ENCODE peak calls at places on chromosome 18, in ten cellular contexts. W is CD4-positive, alpha-beta memory T cell; O is GM23338; G is tibial artery; R is OCI-LY7; V is body of pancreas; Z is bronchial epithelial cell; A is mesendoderm; P is IMR-90; D is fibroblast of villous mesenchyme. U is an unnamed sample.

GRCh38 chr18:25832008-25832604 is 258.3 kb downstream of the SS18 start:
- DNase-seq in G (peak; percentile 38), D (peak; percentile 56), Z (peak; percentile 3), V (peak; percentile 18), O (peak; percentile 80), R (peak; percentile 55), A (peak; percentile 61), W (no peak), P (peak; percentile 61), U (no peak)

GRCh38 chr18:55265916-55266488 is 306.7 kb upstream of the CCDC68 start:
- DNase-seq in W (no peak), A (peak; percentile 47), Z (peak; percentile 56), P (peak; percentile 27), R (no peak), D (peak; percentile 73), V (no peak), O (no peak), G (no peak), U (no peak)

GRCh38 chr18:9743200-9744016 is 35.3 kb downstream of the RAB31 start:
- DNase-seq in O (peak; percentile 32), G (no peak), Z (peak; percentile 99), W (no peak), D (peak; percentile 96), V (no peak), A (peak; percentile 94), P (peak; percentile 98), R (no peak), U (no peak)

GRCh38 chr18:3012306-3012919 is 531 bp downstream of the LPIN2 start:
- DNase-seq in O (peak; percentile 67), A (peak; percentile 33), G (peak; percentile 41), R (peak; percentile 49), D (peak; percentile 42), Z (no peak), P (peak; percentile 20), W (peak; percentile 59), V (peak; percentile 53), U (no peak)

GRCh38 chr18:39841133-39842041 is 2113.6 kb upstream of the PIK3C3 start:
- DNase-seq in W (no peak), A (peak; percentile 88), O (peak; percentile 90), Z (peak; percentile 39), G (no peak), D (peak; percentile 69), V (peak; percentile 26), R (no peak), P (peak; percentile 50), U (no peak)

GRCh38 chr18:8659609-8660242 is 45.6 kb upstream of the MTCL1 start:
- DNase-seq in G (no peak), A (no peak), D (no peak), O (no peak), V (no peak), P (no peak), W (no peak), Z (no peak), R (no peak), U (no peak)

GRCh38 chr18:26429535-26429934 is 118.8 kb downstream of the KCTD1 start:
- DNase-seq in Z (peak; percentile 88), G (no peak), R (no peak), W (no peak), A (peak; percentile 48), O (peak; percentile 37), D (peak; percentile 82), P (peak; percentile 88), V (no peak), U (no peak)

GRCh38 chr18:24600076-24600654 is 139.7 kb downstream of the HRH4 start:
- DNase-seq in A (peak; percentile 63), V (peak; percentile 15), P (peak; percentile 75), W (peak; percentile 4), R (peak; percentile 66), Z (peak; percentile 42), D (peak; percentile 64), O (peak; percentile 84), G (no peak), U (peak; percentile 11)

GRCh38 chr18:79914614-79915160 is 36.8 kb downstream of the SLC66A2 start:
- DNase-seq in A (no peak), W (no peak), R (no peak), P (no peak), G (no peak), V (no peak), D (no peak), Z (no peak), O (no peak), U (no peak)

GRCh38 chr18:54995421-54995820 is 36.2 kb upstream of the CCDC68 start:
- DNase-seq in R (no peak), P (no peak), Z (no peak), A (no peak), G (no peak), D (no peak), O (no peak), W (no peak), V (no peak), U (no peak)

GRCh38 chr18:46042571-46043123 is 29.4 kb downstream of the PSTPIP2 start:
- DNase-seq in V (no peak), Z (peak; percentile 43), O (peak; percentile 19), P (peak; percentile 52), D (peak; percentile 52), R (no peak), A (peak; percentile 36), W (no peak), G (no peak), U (peak; percentile 79)

GRCh38 chr18:12837747-12838146 is 46.3 kb downstream of the PTPN2 start:
- DNase-seq in G (no peak), R (no peak), P (peak; percentile 47), W (no peak), V (no peak), D (peak; percentile 76), O (no peak), A (no peak), Z (no peak), U (no peak)
- H3K4me3 ChIP-seq in G (no peak overlapping the region), R (no peak overlapping the region), P (no peak overlapping the region), W (no peak overlapping the region), V (no peak overlapping the region), D (peak overlapping the region; percentile 7), O (no peak overlapping the region), A (no peak overlapping the region), Z (no peak overlapping the region), U (no peak overlapping the region)

GRCh38 chr18:23106575-23106974 is 28.7 kb upstream of the CABLES1 start:
- DNase-seq in R (no peak), A (peak; percentile 69), P (peak; percentile 96), W (no peak), O (no peak), G (no peak), Z (peak; percentile 48), D (peak; percentile 93), V (no peak), U (no peak)
- H3K4me3 ChIP-seq in R (no peak overlapping the region), A (no peak overlapping the region), P (no peak overlapping the region), W (no peak overlapping the region), O (no peak overlapping the region), G (no peak overlapping the region), Z (no peak overlapping the region), D (no peak overlapping the region), V (no peak overlapping the region), U (no peak overlapping the region)

GRCh38 chr18:69158949-69159348 is 241.7 kb upstream of the DOK6 start:
- DNase-seq in Z (no peak), P (no peak), O (no peak), A (no peak), V (no peak), G (no peak), W (no peak), D (no peak), R (no peak), U (no peak)

GRCh38 chr18:69162649-69163048 is 238.0 kb upstream of the DOK6 start:
- DNase-seq in R (no peak), Z (no peak), O (no peak), P (no peak), V (no peak), G (no peak), D (no peak), W (no peak), A (no peak), U (no peak)

DNA sequence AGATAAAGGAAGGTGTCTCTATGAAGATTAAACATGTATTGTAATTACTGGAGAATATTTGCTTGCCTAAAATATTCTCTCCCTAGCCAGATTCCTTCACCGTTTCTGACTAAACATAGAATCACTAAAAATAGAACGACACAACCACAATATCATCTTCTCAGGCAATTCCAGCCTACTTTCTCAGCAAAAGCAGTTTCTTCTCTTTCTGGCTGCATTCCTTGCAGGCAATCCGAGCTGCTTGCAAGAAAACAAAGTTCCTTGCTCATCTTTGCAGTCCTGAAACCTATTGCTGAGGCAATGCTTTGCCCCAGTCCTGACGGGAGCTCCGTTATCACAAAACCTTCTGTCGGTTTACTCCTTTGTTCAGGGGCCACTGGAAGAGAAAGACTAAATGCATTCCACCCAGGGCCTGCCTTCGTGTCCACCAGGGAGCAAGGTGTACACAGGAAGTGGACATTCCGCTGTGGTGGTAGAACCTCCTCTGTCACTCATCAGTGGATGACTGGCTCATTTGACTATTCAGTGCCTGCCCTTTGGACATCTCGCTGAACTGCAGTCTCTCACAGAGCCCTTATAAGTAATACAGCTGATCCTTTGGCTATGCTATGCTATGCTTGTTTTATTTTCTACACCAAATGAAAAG is 239.2 kb upstream of the DOK6 start:
- DNase-seq in O (no peak), V (no peak), P (peak; percentile 63), A (peak; percentile 11), W (no peak), R (no peak), G (no peak), Z (no peak), D (peak; percentile 26), U (no peak)
- H3K4me3 ChIP-seq in O (no peak overlapping the region), V (no peak overlapping the region), P (peak overlapping the region; percentile 2), A (no peak overlapping the region), W (no peak overlapping the region), R (no peak overlapping the region), G (no peak overlapping the region), Z (no peak overlapping the region), D (no peak overlapping the region), U (no peak overlapping the region)

GRCh38 chr18:63253428-63254372 is 65.9 kb downstream of the BCL2 start:
- DNase-seq in P (peak; percentile 44), V (no peak), D (peak; percentile 71), O (no peak), R (no peak), A (no peak), W (no peak), Z (peak; percentile 71), G (no peak), U (no peak)
- H3K4me3 ChIP-seq in P (no peak overlapping the region), V (no peak overlapping the region), D (peak overlapping the region; percentile 15), O (no peak overlapping the region), R (no peak overlapping the region), A (no peak overlapping the region), W (no peak overlapping the region), Z (no peak overlapping the region), G (peak overlapping the region; percentile 11), U (no peak overlapping the region)

GRCh38 chr18:33440384-33441043 is at the start of gene CCDC178:
- DNase-seq in O (peak; percentile 83), Z (no peak), W (no peak), R (no peak), P (peak; percentile 4), V (peak; percentile 27), G (peak; percentile 22), D (no peak), A (peak; percentile 74), U (no peak)
- H3K4me3 ChIP-seq in O (peak within 1 kb of the TSS; percentile 71), Z (peak within 1 kb of the TSS; percentile 28), W (no peak within 1 kb of the TSS), R (no peak within 1 kb of the TSS), P (peak within 1 kb of the TSS; percentile 29), V (peak within 1 kb of the TSS; percentile 33), G (peak within 1 kb of the TSS; percentile 56), D (peak within 1 kb of the TSS; percentile 19), A (peak within 1 kb of the TSS; percentile 41), U (no peak within 1 kb of the TSS)

GRCh38 chr18:36131692-36132483 is 2.2 kb downstream of the ELP2 start:
- DNase-seq in A (no peak), Z (no peak), V (no peak), D (no peak), O (no peak), W (no peak), R (no peak), P (no peak), G (no peak), U (no peak)
- H3K4me3 ChIP-seq in A (no peak overlapping the region), Z (no peak overlapping the region), V (no peak overlapping the region), D (peak overlapping the region; percentile 99), O (peak overlapping the region; percentile 92), W (no peak overlapping the region), R (peak overlapping the region; percentile 97), P (no peak overlapping the region), G (no peak overlapping the region), U (no peak overlapping the region)

U was measured in Jurkat, Clone E6-1.